ENCODE peak calls at places on chromosome 14, in six cellular contexts. One of them, this sample, is unnamed.
A peak's percentile ranks its signal among the peaks of the same experiment; 100 is the strongest.

GRCh38 chr14:99752486-99753121 is 40.6 kb upstream of the EML1 start:
- DNase-seq in astrocyte: peak; percentile 69
- DNase-seq in esophagus muscularis mucosa: no peak
- DNase-seq in neural progenitor cell: no peak
- DNase-seq in Peyer's patch: no peak
- DNase-seq in vagina: no peak
- DNase-seq in this sample: no peak

GRCh38 chr14:55160989-55161388 is 30.4 kb downstream of the DLGAP5 start:
- DNase-seq in astrocyte: peak; percentile 23
- DNase-seq in Peyer's patch: no peak
- DNase-seq in vagina: no peak
- DNase-seq in neural progenitor cell: no peak
- DNase-seq in esophagus muscularis mucosa: no peak
- DNase-seq in this sample: no peak

GRCh38 chr14:32023540-32023939 is 53.6 kb upstream of the ARHGAP5 start:
- DNase-seq in Peyer's patch: no peak
- DNase-seq in astrocyte: no peak
- DNase-seq in esophagus muscularis mucosa: no peak
- DNase-seq in neural progenitor cell: no peak
- DNase-seq in vagina: no peak
- DNase-seq in this sample: no peak

GRCh38 chr14:105436891-105437722 is 17.5 kb downstream of the MTA1 start:
- DNase-seq in Peyer's patch: peak; percentile 76
- DNase-seq in astrocyte: no peak
- DNase-seq in esophagus muscularis mucosa: no peak
- DNase-seq in vagina: no peak
- DNase-seq in neural progenitor cell: no peak
- DNase-seq in this sample: no peak

GRCh38 chr14:31935406-31935805 is 141.7 kb upstream of the ARHGAP5 start:
- DNase-seq in vagina: no peak
- DNase-seq in astrocyte: no peak
- DNase-seq in neural progenitor cell: peak; percentile 11
- DNase-seq in esophagus muscularis mucosa: no peak
- DNase-seq in Peyer's patch: no peak
- DNase-seq in this sample: no peak

GRCh38 chr14:68695326-68695768 is 97.5 kb downstream of the ZFP36L1 start:
- DNase-seq in neural progenitor cell: no peak
- DNase-seq in esophagus muscularis mucosa: no peak
- DNase-seq in vagina: no peak
- DNase-seq in astrocyte: peak; percentile 100
- DNase-seq in Peyer's patch: no peak
- DNase-seq in this sample: no peak

GRCh38 chr14:85617799-85618198 is 87.9 kb downstream of the FLRT2 start:
- DNase-seq in astrocyte: no peak
- DNase-seq in vagina: no peak
- DNase-seq in neural progenitor cell: peak; percentile 24
- DNase-seq in Peyer's patch: no peak
- DNase-seq in esophagus muscularis mucosa: no peak
- DNase-seq in this sample: no peak

GRCh38 chr14:37566811-37567371 is 28.2 kb downstream of the FOXA1 start:
- DNase-seq in astrocyte: peak; percentile 30
- DNase-seq in neural progenitor cell: no peak
- DNase-seq in Peyer's patch: no peak
- DNase-seq in vagina: no peak
- DNase-seq in esophagus muscularis mucosa: no peak
- DNase-seq in this sample: peak; percentile 80

GRCh38 chr14:79256311-79256879 is 954.9 kb downstream of the DIO2 start:
- DNase-seq in neural progenitor cell: peak; percentile 38
- DNase-seq in vagina: no peak
- DNase-seq in astrocyte: no peak
- DNase-seq in esophagus muscularis mucosa: peak; percentile 72
- DNase-seq in Peyer's patch: no peak
- DNase-seq in this sample: no peak

GRCh38 chr14:39243831-39244230 is 10.1 kb downstream of the MIA2 start:
- DNase-seq in vagina: no peak
- DNase-seq in esophagus muscularis mucosa: no peak
- DNase-seq in Peyer's patch: no peak
- DNase-seq in neural progenitor cell: no peak
- DNase-seq in astrocyte: no peak
- DNase-seq in this sample: no peak

GRCh38 chr14:104793703-104793959 is 1.9 kb downstream of the AKT1 start:
- DNase-seq in esophagus muscularis mucosa: no peak
- DNase-seq in Peyer's patch: no peak
- DNase-seq in vagina: no peak
- DNase-seq in astrocyte: no peak
- DNase-seq in neural progenitor cell: no peak
- DNase-seq in this sample: no peak

GRCh38 chr14:77139540-77140342 is 1.9 kb downstream of the ZDHHC22 start:
- DNase-seq in Peyer's patch: no peak
- DNase-seq in astrocyte: no peak
- DNase-seq in esophagus muscularis mucosa: no peak
- DNase-seq in vagina: no peak
- DNase-seq in neural progenitor cell: peak; percentile 90
- DNase-seq in this sample: no peak

GRCh38 chr14:103857256-103857655 is 9.9 kb upstream of the PPP1R13B start:
- DNase-seq in vagina: no peak
- DNase-seq in esophagus muscularis mucosa: no peak
- DNase-seq in Peyer's patch: peak; percentile 19
- DNase-seq in neural progenitor cell: no peak
- DNase-seq in astrocyte: no peak
- DNase-seq in this sample: no peak

GRCh38 chr14:98897605-98898309 is 374.2 kb downstream of the BCL11B start:
- DNase-seq in esophagus muscularis mucosa: no peak
- DNase-seq in Peyer's patch: no peak
- DNase-seq in astrocyte: no peak
- DNase-seq in neural progenitor cell: no peak
- DNase-seq in vagina: no peak
- DNase-seq in this sample: no peak

GRCh38 chr14:48563465-48563864 is 888.1 kb upstream of the MDGA2 start:
- DNase-seq in esophagus muscularis mucosa: no peak
- DNase-seq in neural progenitor cell: peak; percentile 9
- DNase-seq in Peyer's patch: no peak
- DNase-seq in astrocyte: no peak
- DNase-seq in vagina: no peak
- DNase-seq in this sample: no peak

GRCh38 chr14:60090864-60091519 is 731 bp upstream of the PCNX4 start:
- DNase-seq in esophagus muscularis mucosa: no peak
- DNase-seq in vagina: no peak
- DNase-seq in neural progenitor cell: peak; percentile 49
- DNase-seq in Peyer's patch: peak; percentile 57
- DNase-seq in astrocyte: peak; percentile 71
- DNase-seq in this sample: peak; percentile 17

GRCh38 chr14:61107148-61107641 is 126.2 kb downstream of the SLC38A6 start:
- DNase-seq in esophagus muscularis mucosa: peak; percentile 92
- DNase-seq in vagina: no peak
- DNase-seq in Peyer's patch: no peak
- DNase-seq in astrocyte: peak; percentile 62
- DNase-seq in neural progenitor cell: no peak
- DNase-seq in this sample: no peak

GRCh38 chr14:100241279-100241678 is 2.3 kb downstream of the YY1 start:
- DNase-seq in esophagus muscularis mucosa: no peak
- DNase-seq in astrocyte: no peak
- DNase-seq in Peyer's patch: no peak
- DNase-seq in neural progenitor cell: no peak
- DNase-seq in vagina: no peak
- DNase-seq in this sample: no peak

GRCh38 chr14:89283327-89284060 is 133.5 kb downstream of the FOXN3 start:
- DNase-seq in neural progenitor cell: no peak
- DNase-seq in astrocyte: no peak
- DNase-seq in esophagus muscularis mucosa: no peak
- DNase-seq in Peyer's patch: no peak
- DNase-seq in vagina: no peak
- DNase-seq in this sample: no peak

GRCh38 chr14:104792101-104792884 is 3.3 kb downstream of the AKT1 start:
- DNase-seq in neural progenitor cell: no peak
- DNase-seq in vagina: no peak
- DNase-seq in astrocyte: no peak
- DNase-seq in esophagus muscularis mucosa: no peak
- DNase-seq in Peyer's patch: no peak
- DNase-seq in this sample: no peak

GRCh38 chr14:43166163-43166562 is 1340.9 kb downstream of the FSCB start:
- DNase-seq in astrocyte: no peak
- DNase-seq in Peyer's patch: no peak
- DNase-seq in vagina: no peak
- DNase-seq in neural progenitor cell: no peak
- DNase-seq in esophagus muscularis mucosa: no peak
- DNase-seq in this sample: no peak

GRCh38 chr14:61451891-61452400 is 130.6 kb downstream of the PRKCH start:
- DNase-seq in Peyer's patch: no peak
- DNase-seq in neural progenitor cell: no peak
- DNase-seq in astrocyte: no peak
- DNase-seq in vagina: no peak
- DNase-seq in esophagus muscularis mucosa: peak; percentile 68
- DNase-seq in this sample: no peak

GRCh38 chr14:102781063-102781462 is 3.8 kb downstream of the TRAF3 start:
- DNase-seq in neural progenitor cell: no peak
- DNase-seq in Peyer's patch: no peak
- DNase-seq in astrocyte: no peak
- DNase-seq in esophagus muscularis mucosa: no peak
- DNase-seq in vagina: no peak
- DNase-seq in this sample: no peak
- H3K4me1 ChIP-seq in neural progenitor cell: peaks cover 10% of the 10 kb centered on the region
- H3K4me1 ChIP-seq in Peyer's patch: peaks cover 29% of the 10 kb centered on the region
- H3K4me1 ChIP-seq in astrocyte: peaks cover 24% of the 10 kb centered on the region
- H3K4me1 ChIP-seq in esophagus muscularis mucosa: peaks cover 29% of the 10 kb centered on the region
- H3K4me1 ChIP-seq in vagina: peaks cover 22% of the 10 kb centered on the region
- H3K4me1 ChIP-seq in this sample: no peaks in the 10 kb centered on the region

GRCh38 chr14:64821651-64822050 is 58.1 kb downstream of the SPTB start:
- DNase-seq in astrocyte: no peak
- DNase-seq in esophagus muscularis mucosa: no peak
- DNase-seq in vagina: no peak
- DNase-seq in neural progenitor cell: no peak
- DNase-seq in Peyer's patch: no peak
- DNase-seq in this sample: no peak

GRCh38 chr14:64825006-64825405 is 54.7 kb downstream of the SPTB start:
- DNase-seq in esophagus muscularis mucosa: no peak
- DNase-seq in Peyer's patch: no peak
- DNase-seq in astrocyte: no peak
- DNase-seq in neural progenitor cell: no peak
- DNase-seq in vagina: no peak
- DNase-seq in this sample: no peak

GRCh38 chr14:64825498-64825897 is 54.2 kb downstream of the SPTB start:
- DNase-seq in esophagus muscularis mucosa: no peak
- DNase-seq in astrocyte: no peak
- DNase-seq in Peyer's patch: no peak
- DNase-seq in neural progenitor cell: no peak
- DNase-seq in vagina: no peak
- DNase-seq in this sample: no peak

GRCh38 chr14:64826333-64826732 is 53.4 kb downstream of the SPTB start:
- DNase-seq in vagina: no peak
- DNase-seq in astrocyte: peak; percentile 12
- DNase-seq in neural progenitor cell: no peak
- DNase-seq in Peyer's patch: no peak
- DNase-seq in esophagus muscularis mucosa: no peak
- DNase-seq in this sample: no peak

DNA sequence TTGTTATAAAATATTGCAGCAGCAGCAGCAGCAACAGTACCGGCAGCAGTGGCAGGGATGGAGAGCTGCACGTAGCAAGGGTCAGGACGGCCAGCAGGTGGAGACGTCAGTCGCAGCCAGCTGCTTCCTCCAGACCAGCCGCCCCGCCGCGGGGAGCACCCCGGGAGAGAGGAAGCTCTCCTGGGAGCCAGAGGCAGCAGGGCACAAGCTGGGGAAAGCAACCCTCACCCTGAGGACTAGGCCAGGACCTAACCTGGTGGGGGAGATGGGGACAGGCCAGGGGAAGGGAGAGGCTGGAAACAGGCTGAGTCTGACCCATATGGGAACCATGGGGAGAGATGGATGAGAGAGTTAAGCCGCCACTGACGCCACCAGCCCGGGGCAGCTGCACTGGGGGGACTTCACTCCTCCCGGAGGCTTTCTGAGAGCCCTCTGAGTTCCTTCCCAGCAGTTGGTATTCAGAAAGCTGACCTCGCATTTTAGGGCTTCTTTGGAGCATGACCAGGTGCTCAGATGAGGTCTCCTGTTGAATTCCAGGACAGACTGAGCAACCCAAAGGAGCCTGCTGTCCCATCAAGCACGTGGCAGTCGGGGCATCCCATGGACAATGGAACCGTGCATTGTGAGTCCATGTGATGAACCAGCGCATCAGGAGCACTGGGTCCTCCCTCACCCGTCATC is 56.3 kb downstream of the SPTB start:
- DNase-seq in esophagus muscularis mucosa: peak; percentile 94
- DNase-seq in vagina: no peak
- DNase-seq in Peyer's patch: peak; percentile 85
- DNase-seq in neural progenitor cell: peak; percentile 86
- DNase-seq in astrocyte: peak; percentile 46
- DNase-seq in this sample: peak; percentile 63
- H3K27ac ChIP-seq in esophagus muscularis mucosa: no peak overlapping the region
- H3K27ac ChIP-seq in vagina: no peak overlapping the region
- H3K27ac ChIP-seq in Peyer's patch: no peak overlapping the region
- H3K27ac ChIP-seq in neural progenitor cell: no peak overlapping the region
- H3K27ac ChIP-seq in astrocyte: no peak overlapping the region
- H3K27ac ChIP-seq in this sample: no peak overlapping the region

GRCh38 chr14:24312736-24313507 is 1.6 kb downstream of the LTB4R start:
- DNase-seq in Peyer's patch: no peak
- DNase-seq in esophagus muscularis mucosa: no peak
- DNase-seq in neural progenitor cell: no peak
- DNase-seq in astrocyte: no peak
- DNase-seq in vagina: no peak
- DNase-seq in this sample: no peak

GRCh38 chr14:24310666-24311604 is at the start of gene LTB4R:
- DNase-seq in neural progenitor cell: no peak
- DNase-seq in astrocyte: peak; percentile 72
- DNase-seq in vagina: no peak
- DNase-seq in Peyer's patch: peak; percentile 78
- DNase-seq in esophagus muscularis mucosa: no peak
- DNase-seq in this sample: peak; percentile 70

GRCh38 chr14:24313912-24314311 is 2.6 kb downstream of the LTB4R start:
- DNase-seq in astrocyte: no peak
- DNase-seq in neural progenitor cell: no peak
- DNase-seq in vagina: no peak
- DNase-seq in esophagus muscularis mucosa: no peak
- DNase-seq in Peyer's patch: no peak
- DNase-seq in this sample: no peak

GRCh38 chr14:24310387-24310665 is 386 bp downstream of the LTB4R2 start:
- DNase-seq in astrocyte: no peak
- DNase-seq in neural progenitor cell: no peak
- DNase-seq in Peyer's patch: no peak
- DNase-seq in esophagus muscularis mucosa: no peak
- DNase-seq in vagina: no peak
- DNase-seq in this sample: no peak

GRCh38 chr14:24311837-24312615 is 724 bp downstream of the LTB4R start:
- DNase-seq in astrocyte: no peak
- DNase-seq in vagina: no peak
- DNase-seq in esophagus muscularis mucosa: no peak
- DNase-seq in neural progenitor cell: no peak
- DNase-seq in Peyer's patch: no peak
- DNase-seq in this sample: peak; percentile 50
- TF ChIP-seq CTCF in astrocyte: no peak
- TF ChIP-seq CTCF in vagina: no peak
- TF ChIP-seq CTCF in esophagus muscularis mucosa: no peak
- TF ChIP-seq CTCF in neural progenitor cell: no peak
- TF ChIP-seq CTCF in Peyer's patch: no peak
- TF ChIP-seq CTCF in this sample: no peak

DNA sequence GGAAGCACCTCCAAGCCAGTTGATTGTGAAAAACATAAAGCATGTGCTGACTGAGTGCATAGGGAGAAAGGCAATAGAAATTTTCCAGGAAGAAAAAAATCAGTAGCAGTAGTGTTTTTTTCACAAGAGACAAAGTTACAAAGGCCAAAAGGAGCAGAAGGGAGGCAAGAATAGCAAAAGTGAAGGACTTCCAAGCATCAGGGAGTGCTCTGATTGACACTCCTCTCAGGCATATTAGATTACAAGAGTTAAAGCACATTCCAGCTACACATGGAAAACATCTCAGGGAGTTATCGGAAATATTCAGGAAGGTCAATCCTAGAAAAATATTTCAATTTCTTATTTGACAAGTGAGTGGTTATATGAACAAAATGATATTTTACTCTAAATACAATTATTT is 508.0 kb downstream of the MDGA2 start:
- DNase-seq in astrocyte: no peak
- DNase-seq in esophagus muscularis mucosa: no peak
- DNase-seq in Peyer's patch: no peak
- DNase-seq in vagina: no peak
- DNase-seq in neural progenitor cell: no peak
- DNase-seq in this sample: no peak
- H3K4me1 ChIP-seq in astrocyte: no peaks in the 10 kb centered on the region
- H3K4me1 ChIP-seq in esophagus muscularis mucosa: no peaks in the 10 kb centered on the region
- H3K4me1 ChIP-seq in Peyer's patch: no peaks in the 10 kb centered on the region
- H3K4me1 ChIP-seq in vagina: no peaks in the 10 kb centered on the region
- H3K4me1 ChIP-seq in neural progenitor cell: no peaks in the 10 kb centered on the region
- H3K4me1 ChIP-seq in this sample: no peaks in the 10 kb centered on the region